ENCODE peak calls at places on chromosomes 11 and 22, in four cellular contexts. E, G, J and O are unnamed samples.
A peak's percentile ranks its signal among the peaks of the same experiment; 100 is the strongest.

GRCh38 chr11:65417221-65417701 is 5.3 kb upstream of the NEAT1 start:
- DNase-seq in E (no peak), G (no peak), J (no peak), O (peak; percentile 56)

GRCh38 chr11:133894956-133895549 is 49.7 kb upstream of the SPATA19 start:
- DNase-seq in E (no peak), G (no peak), J (no peak), O (no peak)

GRCh38 chr11:958101-958500 is 32.4 kb downstream of the AP2A2 start:
- DNase-seq in E (no peak), G (no peak), J (no peak), O (no peak)

GRCh38 chr22:27348634-27349033 is 452.9 kb downstream of the MN1 start:
- DNase-seq in E (no peak), G (no peak), J (no peak), O (no peak)

GRCh38 chr22:44195189-44195871 is 14.6 kb downstream of the PARVG start:
- DNase-seq in E (no peak), G (no peak), J (no peak), O (no peak)

GRCh38 chr11:119590651-119591308 is 138.2 kb downstream of the NECTIN1 start:
- DNase-seq in E (no peak), G (no peak), J (no peak), O (no peak)

GRCh38 chr11:82049199-82049598 is 684.5 kb downstream of the FAM181B start:
- DNase-seq in E (no peak), G (no peak), J (no peak), O (no peak)

GRCh38 chr11:104581246-104581980 is 316.8 kb downstream of the CASP12 start:
- DNase-seq in E (no peak), G (no peak), J (no peak), O (no peak)

GRCh38 chr11:61836193-61836592 is 8.1 kb downstream of the FADS2 start:
- DNase-seq in E (no peak), G (no peak), J (no peak), O (no peak)

GRCh38 chr22:43279867-43280519 is 63.2 kb downstream of the SCUBE1 start:
- DNase-seq in E (no peak), G (no peak), J (no peak), O (no peak)

GRCh38 chr22:39473856-39474255 is 17.0 kb downstream of the MGAT3 start:
- DNase-seq in E (no peak), G (no peak), J (no peak), O (no peak)